ENCODE peak calls at places on chromosomes 13 and 19, in seven cellular contexts. One of them, this sample, is unnamed.

GRCh38 chr13:80141114-80141849 is 199.6 kb downstream of the SPRY2 start:
- DNase-seq in thoracic aorta: peak; percentile 13
- DNase-seq in IMR-90: peak; percentile 78
- DNase-seq in heart right ventricle: peak; percentile 40
- DNase-seq in AG04450: peak; percentile 44
- DNase-seq in uterus: peak; percentile 26
- DNase-seq in suprapubic skin: no peak
- DNase-seq in this sample: peak; percentile 74

GRCh38 chr13:93145199-93145598 is 81.4 kb upstream of the GPC6 start:
- DNase-seq in thoracic aorta: no peak
- DNase-seq in IMR-90: no peak
- DNase-seq in heart right ventricle: no peak
- DNase-seq in AG04450: no peak
- DNase-seq in uterus: no peak
- DNase-seq in suprapubic skin: no peak
- DNase-seq in this sample: no peak

GRCh38 chr19:43804443-43804842 is 2.2 kb upstream of the LYPD5 start:
- DNase-seq in thoracic aorta: no peak
- DNase-seq in IMR-90: no peak
- DNase-seq in heart right ventricle: no peak
- DNase-seq in AG04450: no peak
- DNase-seq in uterus: no peak
- DNase-seq in suprapubic skin: no peak
- DNase-seq in this sample: no peak

GRCh38 chr13:73429691-73430090 is 370.9 kb downstream of the KLF5 start:
- DNase-seq in thoracic aorta: no peak
- DNase-seq in IMR-90: peak; percentile 33
- DNase-seq in heart right ventricle: no peak
- DNase-seq in AG04450: no peak
- DNase-seq in uterus: no peak
- DNase-seq in suprapubic skin: no peak
- DNase-seq in this sample: no peak

GRCh38 chr19:4559569-4559968 is at the start of gene SEMA6B:
- DNase-seq in thoracic aorta: no peak
- DNase-seq in IMR-90: no peak
- DNase-seq in heart right ventricle: no peak
- DNase-seq in AG04450: no peak
- DNase-seq in uterus: peak; percentile 59
- DNase-seq in suprapubic skin: peak; percentile 71
- DNase-seq in this sample: no peak

GRCh38 chr19:1232652-1233360 is 5.0 kb downstream of the CBARP start:
- DNase-seq in thoracic aorta: no peak
- DNase-seq in IMR-90: peak; percentile 72
- DNase-seq in heart right ventricle: no peak
- DNase-seq in AG04450: no peak
- DNase-seq in uterus: peak; percentile 45
- DNase-seq in suprapubic skin: no peak
- DNase-seq in this sample: no peak

GRCh38 chr19:13484141-13484540 is 22.1 kb downstream of the CACNA1A start:
- DNase-seq in thoracic aorta: no peak
- DNase-seq in IMR-90: peak; percentile 22
- DNase-seq in heart right ventricle: no peak
- DNase-seq in AG04450: no peak
- DNase-seq in uterus: no peak
- DNase-seq in suprapubic skin: no peak
- DNase-seq in this sample: no peak

GRCh38 chr19:15534957-15535864 is 26.9 kb downstream of the CYP4F22 start:
- DNase-seq in thoracic aorta: no peak
- DNase-seq in IMR-90: no peak
- DNase-seq in heart right ventricle: no peak
- DNase-seq in AG04450: no peak
- DNase-seq in uterus: no peak
- DNase-seq in suprapubic skin: no peak
- DNase-seq in this sample: no peak

GRCh38 chr13:51905787-51906186 is 44.0 kb downstream of the CCDC70 start:
- DNase-seq in thoracic aorta: no peak
- DNase-seq in IMR-90: no peak
- DNase-seq in heart right ventricle: no peak
- DNase-seq in AG04450: no peak
- DNase-seq in uterus: no peak
- DNase-seq in suprapubic skin: no peak
- DNase-seq in this sample: no peak

GRCh38 chr19:12726988-12727316 is 3.2 kb upstream of the TNPO2 start:
- DNase-seq in thoracic aorta: no peak
- DNase-seq in IMR-90: no peak
- DNase-seq in heart right ventricle: no peak
- DNase-seq in AG04450: no peak
- DNase-seq in uterus: no peak
- DNase-seq in suprapubic skin: no peak
- DNase-seq in this sample: no peak

GRCh38 chr13:113648218-113648615 is 9.8 kb downstream of the ATP4B start:
- DNase-seq in thoracic aorta: no peak
- DNase-seq in IMR-90: no peak
- DNase-seq in heart right ventricle: no peak
- DNase-seq in AG04450: no peak
- DNase-seq in uterus: peak; percentile 11
- DNase-seq in suprapubic skin: peak; percentile 50
- DNase-seq in this sample: no peak

GRCh38 chr13:59337070-59337469 is 826.7 kb downstream of the DIAPH3 start:
- DNase-seq in thoracic aorta: no peak
- DNase-seq in IMR-90: no peak
- DNase-seq in heart right ventricle: no peak
- DNase-seq in AG04450: no peak
- DNase-seq in uterus: no peak
- DNase-seq in suprapubic skin: no peak
- DNase-seq in this sample: no peak

GRCh38 chr19:10420444-10421239 is at the start of gene PDE4A:
- DNase-seq in thoracic aorta: no peak
- DNase-seq in IMR-90: no peak
- DNase-seq in heart right ventricle: no peak
- DNase-seq in AG04450: no peak
- DNase-seq in uterus: no peak
- DNase-seq in suprapubic skin: no peak
- DNase-seq in this sample: no peak

GRCh38 chr13:45796421-45796960 is 55.1 kb downstream of the SIAH3 start:
- DNase-seq in thoracic aorta: no peak
- DNase-seq in IMR-90: no peak
- DNase-seq in heart right ventricle: no peak
- DNase-seq in AG04450: no peak
- DNase-seq in uterus: no peak
- DNase-seq in suprapubic skin: no peak
- DNase-seq in this sample: peak; percentile 35

GRCh38 chr13:61965756-61966155 is 550.1 kb upstream of the PCDH20 start:
- DNase-seq in thoracic aorta: no peak
- DNase-seq in IMR-90: no peak
- DNase-seq in heart right ventricle: no peak
- DNase-seq in AG04450: no peak
- DNase-seq in uterus: no peak
- DNase-seq in suprapubic skin: no peak
- DNase-seq in this sample: no peak

GRCh38 chr13:66430266-66430665 is 799.9 kb downstream of the PCDH9 start:
- DNase-seq in thoracic aorta: no peak
- DNase-seq in IMR-90: peak; percentile 23
- DNase-seq in heart right ventricle: no peak
- DNase-seq in AG04450: no peak
- DNase-seq in uterus: no peak
- DNase-seq in suprapubic skin: no peak
- DNase-seq in this sample: no peak

DNA sequence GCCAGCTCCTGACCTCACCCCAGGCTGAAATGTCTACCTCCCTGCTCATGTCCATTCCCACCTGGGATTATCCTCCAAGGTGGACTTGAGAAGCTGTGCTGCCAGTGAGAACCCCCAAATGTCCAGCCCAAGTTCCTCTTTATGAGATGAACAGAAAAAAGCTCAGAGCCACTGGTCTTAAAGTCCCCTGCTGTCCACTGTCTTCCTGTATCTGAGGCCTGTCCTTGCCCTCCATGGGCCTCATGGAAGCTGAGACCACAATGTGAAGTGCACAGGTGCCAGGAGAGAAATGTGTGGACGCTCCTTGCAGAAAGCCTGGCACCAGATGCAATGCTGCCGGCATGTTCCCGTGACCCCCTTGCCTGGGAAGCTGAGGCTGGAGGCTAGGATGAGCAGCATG is 3.3 kb upstream of the AMER2 start:
- DNase-seq in thoracic aorta: no peak
- DNase-seq in IMR-90: no peak
- DNase-seq in heart right ventricle: no peak
- DNase-seq in AG04450: no peak
- DNase-seq in uterus: no peak
- DNase-seq in suprapubic skin: no peak
- DNase-seq in this sample: no peak
- H3K27me3 ChIP-seq in thoracic aorta: peaks cover 4% of the 10 kb centered on the region
- H3K27me3 ChIP-seq in IMR-90: peaks cover 39% of the 10 kb centered on the region
- H3K27me3 ChIP-seq in heart right ventricle: peaks cover 78% of the 10 kb centered on the region
- H3K27me3 ChIP-seq in AG04450: peaks cover 24% of the 10 kb centered on the region
- H3K27me3 ChIP-seq in uterus: peaks cover 23% of the 10 kb centered on the region
- H3K27me3 ChIP-seq in suprapubic skin: peaks cover 67% of the 10 kb centered on the region
- H3K27me3 ChIP-seq in this sample: peaks cover 15% of the 10 kb centered on the region

GRCh38 chr19:19056636-19057275 is 7.0 kb upstream of the SLC25A42 start:
- DNase-seq in thoracic aorta: no peak
- DNase-seq in IMR-90: no peak
- DNase-seq in heart right ventricle: no peak
- DNase-seq in AG04450: no peak
- DNase-seq in uterus: no peak
- DNase-seq in suprapubic skin: no peak
- DNase-seq in this sample: no peak

GRCh38 chr19:19054939-19055440 is 8.8 kb upstream of the SLC25A42 start:
- DNase-seq in thoracic aorta: no peak
- DNase-seq in IMR-90: no peak
- DNase-seq in heart right ventricle: no peak
- DNase-seq in AG04450: no peak
- DNase-seq in uterus: no peak
- DNase-seq in suprapubic skin: no peak
- DNase-seq in this sample: no peak

GRCh38 chr19:19057317-19057716 is 6.5 kb upstream of the SLC25A42 start:
- DNase-seq in thoracic aorta: no peak
- DNase-seq in IMR-90: no peak
- DNase-seq in heart right ventricle: no peak
- DNase-seq in AG04450: no peak
- DNase-seq in uterus: no peak
- DNase-seq in suprapubic skin: no peak
- DNase-seq in this sample: no peak

GRCh38 chr19:19054315-19054938 is 9.4 kb upstream of the SLC25A42 start:
- DNase-seq in thoracic aorta: no peak
- DNase-seq in IMR-90: no peak
- DNase-seq in heart right ventricle: no peak
- DNase-seq in AG04450: no peak
- DNase-seq in uterus: no peak
- DNase-seq in suprapubic skin: no peak
- DNase-seq in this sample: no peak

DNA sequence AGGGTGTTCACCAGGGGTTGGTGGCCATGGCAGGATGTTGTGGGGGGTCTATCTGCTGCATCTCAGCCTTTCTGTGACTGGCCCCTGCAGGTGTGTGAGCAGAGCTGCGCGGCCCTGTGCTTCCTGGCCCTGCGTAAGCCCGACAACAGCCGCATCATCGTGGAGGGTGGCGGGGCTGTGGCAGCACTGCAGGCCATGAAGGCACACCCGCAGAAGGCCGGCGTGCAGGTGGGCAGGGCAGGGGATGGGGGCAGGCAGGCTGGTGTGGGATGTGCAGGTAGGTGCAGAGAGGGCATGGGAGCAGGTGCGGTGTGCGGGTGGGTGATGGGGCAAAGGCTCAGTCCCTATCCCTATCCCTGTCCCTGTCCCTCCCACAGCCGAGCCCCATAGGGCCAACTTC is 8.1 kb upstream of the SLC25A42 start:
- DNase-seq in thoracic aorta: no peak
- DNase-seq in IMR-90: no peak
- DNase-seq in heart right ventricle: no peak
- DNase-seq in AG04450: no peak
- DNase-seq in uterus: no peak
- DNase-seq in suprapubic skin: no peak
- DNase-seq in this sample: no peak
- H3K27ac ChIP-seq in thoracic aorta: no peak overlapping the region
- H3K27ac ChIP-seq in IMR-90: no peak overlapping the region
- H3K27ac ChIP-seq in heart right ventricle: no peak overlapping the region
- H3K27ac ChIP-seq in AG04450: no peak overlapping the region
- H3K27ac ChIP-seq in uterus: no peak overlapping the region
- H3K27ac ChIP-seq in suprapubic skin: no peak overlapping the region
- H3K27ac ChIP-seq in this sample: no peak overlapping the region

GRCh38 chr13:32445461-32445860 is 17.5 kb upstream of the N4BP2L1 start:
- DNase-seq in thoracic aorta: no peak
- DNase-seq in IMR-90: no peak
- DNase-seq in heart right ventricle: no peak
- DNase-seq in AG04450: no peak
- DNase-seq in uterus: no peak
- DNase-seq in suprapubic skin: no peak
- DNase-seq in this sample: no peak

GRCh38 chr13:32446778-32447465 is 19.0 kb upstream of the N4BP2L1 start:
- DNase-seq in thoracic aorta: no peak
- DNase-seq in IMR-90: no peak
- DNase-seq in heart right ventricle: no peak
- DNase-seq in AG04450: no peak
- DNase-seq in uterus: no peak
- DNase-seq in suprapubic skin: no peak
- DNase-seq in this sample: no peak

GRCh38 chr13:32446220-32446619 is 18.3 kb upstream of the N4BP2L1 start:
- DNase-seq in thoracic aorta: no peak
- DNase-seq in IMR-90: no peak
- DNase-seq in heart right ventricle: no peak
- DNase-seq in AG04450: no peak
- DNase-seq in uterus: no peak
- DNase-seq in suprapubic skin: no peak
- DNase-seq in this sample: no peak

GRCh38 chr13:32448224-32448623 is 20.3 kb upstream of the N4BP2L1 start:
- DNase-seq in thoracic aorta: no peak
- DNase-seq in IMR-90: no peak
- DNase-seq in heart right ventricle: no peak
- DNase-seq in AG04450: no peak
- DNase-seq in uterus: no peak
- DNase-seq in suprapubic skin: no peak
- DNase-seq in this sample: no peak

GRCh38 chr13:32443111-32443510 is 15.2 kb upstream of the N4BP2L1 start:
- DNase-seq in thoracic aorta: no peak
- DNase-seq in IMR-90: peak; percentile 23
- DNase-seq in heart right ventricle: no peak
- DNase-seq in AG04450: no peak
- DNase-seq in uterus: no peak
- DNase-seq in suprapubic skin: no peak
- DNase-seq in this sample: no peak
- TF ChIP-seq CTCF in thoracic aorta: no peak
- TF ChIP-seq CTCF in IMR-90: peak; percentile 38
- TF ChIP-seq CTCF in heart right ventricle: no peak
- TF ChIP-seq CTCF in AG04450: peak; percentile 46
- TF ChIP-seq CTCF in uterus: no peak
- TF ChIP-seq CTCF in suprapubic skin: no peak
- TF ChIP-seq CTCF in this sample: no peak

DNA sequence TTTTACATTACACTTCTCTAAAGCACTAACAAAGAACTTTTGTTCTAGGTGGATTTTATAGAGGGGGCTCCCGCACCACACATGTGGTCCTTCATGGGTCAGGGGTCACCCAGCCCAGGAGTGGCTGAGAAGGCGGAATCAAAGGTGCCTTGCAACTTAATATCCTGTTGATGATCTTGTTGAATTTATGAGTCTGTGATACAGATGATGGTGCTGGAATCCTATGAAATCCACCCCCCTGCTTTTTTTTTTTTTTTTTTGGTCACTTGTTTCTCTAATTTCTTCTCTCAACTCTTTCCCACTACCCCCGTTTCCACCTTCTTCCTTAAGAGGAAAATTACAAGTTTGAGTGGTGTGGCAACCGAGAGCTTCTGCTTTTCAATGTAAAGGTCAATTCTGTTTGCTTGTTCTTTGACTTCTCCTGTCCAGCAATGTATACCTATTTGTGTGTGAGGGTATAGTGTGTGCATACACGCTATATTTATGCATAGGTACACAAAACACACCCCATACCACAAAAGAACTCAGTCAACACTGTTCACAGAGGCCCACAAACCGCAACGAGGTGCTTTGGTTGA is 4.2 kb upstream of the ZIC2 start:
- DNase-seq in thoracic aorta: no peak
- DNase-seq in IMR-90: no peak
- DNase-seq in heart right ventricle: no peak
- DNase-seq in AG04450: no peak
- DNase-seq in uterus: no peak
- DNase-seq in suprapubic skin: no peak
- DNase-seq in this sample: no peak
- H3K27me3 ChIP-seq in thoracic aorta: peaks cover 64% of the 10 kb centered on the region
- H3K27me3 ChIP-seq in IMR-90: peaks cover 87% of the 10 kb centered on the region
- H3K27me3 ChIP-seq in heart right ventricle: peaks cover 100% of the 10 kb centered on the region
- H3K27me3 ChIP-seq in AG04450: peaks cover 82% of the 10 kb centered on the region
- H3K27me3 ChIP-seq in uterus: peaks cover 75% of the 10 kb centered on the region
- H3K27me3 ChIP-seq in suprapubic skin: peaks cover 100% of the 10 kb centered on the region
- H3K27me3 ChIP-seq in this sample: peaks cover 59% of the 10 kb centered on the region

This sample was measured in ascending aorta.